ENCODE peak calls at places on chromosomes 11 and 22, in nine cellular contexts. T is adrenal gland, U is NB4, J is A549, B is GM12892, H is H54, D is suprapubic skin, O is transverse colon, I is body of pancreas. K is an unnamed sample.

GRCh38 chr11:20937826-20938225 is 268.4 kb downstream of the NELL1 start:
- DNase-seq in I (no peak), D (no peak), J (no peak), U (no peak), B (no peak), O (no peak), H (no peak), T (no peak), K (no peak)

GRCh38 chr11:57311109-57311936 is 13.4 kb downstream of the TNKS1BP1 start:
- DNase-seq in H (peak), I (peak), U (peak), O (peak), T (peak), J (peak), D (peak), B (peak), K (peak)

GRCh38 chr11:76666408-76666807 is 4.1 kb downstream of the LRRC32 start:
- DNase-seq in O (peak), T (peak), H (no peak), I (no peak), J (no peak), B (peak), U (no peak), D (peak), K (peak)

GRCh38 chr11:117560786-117561530 is 233.3 kb downstream of the CEP164 start:
- DNase-seq in T (no peak), O (no peak), U (peak), H (no peak), D (no peak), B (no peak), I (no peak), J (no peak), K (no peak)

GRCh38 chr11:128472128-128473110 is 114.9 kb downstream of the ETS1 start:
- DNase-seq in T (no peak), I (no peak), U (peak), D (no peak), B (no peak), H (no peak), J (no peak), O (no peak), K (peak)

GRCh38 chr11:75289919-75290318 is 49.3 kb downstream of the TPBGL start:
- DNase-seq in H (no peak), T (no peak), I (no peak), J (no peak), O (no peak), D (no peak), B (no peak), U (no peak), K (no peak)

GRCh38 chr11:128621491-128622136 is 34.3 kb upstream of the ETS1 start:
- DNase-seq in H (peak), T (no peak), U (peak), O (no peak), D (no peak), B (no peak), I (peak), J (no peak), K (no peak)

GRCh38 chr11:8810331-8811301 is 100.4 kb upstream of the AKIP1 start:
- DNase-seq in O (peak), H (peak), J (no peak), U (no peak), T (peak), I (peak), B (peak), D (peak), K (peak)

GRCh38 chr22:48429621-48430020 is 1398.1 kb downstream of the BRD1 start:
- DNase-seq in I (no peak), T (no peak), B (no peak), D (peak), J (no peak), U (no peak), O (no peak), H (no peak), K (no peak)

GRCh38 chr22:48054596-48054995 is 1292.1 kb downstream of the TBC1D22A start:
- DNase-seq in J (no peak), B (no peak), O (no peak), T (no peak), D (peak), I (no peak), H (no peak), U (no peak), K (no peak)

GRCh38 chr11:131750152-131750551 is 379.7 kb downstream of the NTM start:
- DNase-seq in B (no peak), U (no peak), H (no peak), D (no peak), O (no peak), T (no peak), J (no peak), I (no peak), K (no peak)

GRCh38 chr11:125102544-125102943 is 8.9 kb downstream of the TMEM218 start:
- DNase-seq in T (no peak), U (no peak), I (peak), D (no peak), J (no peak), B (no peak), O (no peak), H (no peak), K (no peak)

DNA sequence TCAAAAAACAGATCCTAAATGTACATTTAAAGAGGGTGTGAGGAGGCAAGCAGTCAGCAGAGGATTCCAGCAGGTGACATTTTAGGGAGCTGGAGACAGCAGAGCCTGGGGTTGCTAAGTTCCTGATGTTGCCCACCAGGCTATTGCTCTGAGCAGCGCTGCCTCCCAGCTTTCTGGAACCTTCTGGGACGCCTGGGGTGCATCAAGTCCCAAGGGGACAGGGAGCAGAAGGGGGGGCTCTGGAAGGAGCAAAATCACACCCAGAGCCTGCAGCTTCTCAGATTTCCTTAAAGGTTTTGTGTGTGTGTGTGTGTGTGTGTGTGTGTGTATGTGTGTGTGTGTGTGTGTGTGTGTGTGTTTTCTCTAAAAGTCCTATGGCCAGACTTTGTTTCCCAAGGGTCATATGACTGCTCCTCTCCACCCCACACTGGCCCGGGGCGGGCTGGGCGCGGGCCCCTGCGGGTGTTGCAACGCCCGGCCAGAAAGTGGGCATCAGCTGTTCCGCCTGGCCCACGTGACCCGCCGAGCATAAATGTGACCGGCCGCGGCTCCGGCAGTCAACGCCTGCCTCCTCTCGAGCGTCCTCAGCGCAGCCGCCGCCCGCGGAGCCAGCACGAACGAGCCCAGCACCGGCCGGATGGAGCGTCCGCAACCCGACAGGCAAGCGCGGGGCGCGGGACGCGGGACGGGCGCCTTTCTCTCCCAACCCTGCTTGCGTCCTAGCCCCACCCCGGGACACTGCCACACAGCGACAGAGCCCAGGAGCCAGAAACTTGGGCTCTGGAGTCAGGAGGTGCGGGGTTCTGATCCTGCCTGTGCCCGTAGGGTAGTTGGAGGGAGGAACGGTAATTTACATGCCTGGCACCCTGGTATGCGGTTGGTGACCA is at the start of gene HMOX1:
- DNase-seq in J (peak), U (peak), O (peak), B (peak), H (peak), T (peak), I (peak), D (peak), K (peak)
- TF ChIP-seq POLR2A in J (peak), U (no peak), O (peak), B (peak), H (peak), T (peak), I (peak), D (peak), K (peak)

DNA sequence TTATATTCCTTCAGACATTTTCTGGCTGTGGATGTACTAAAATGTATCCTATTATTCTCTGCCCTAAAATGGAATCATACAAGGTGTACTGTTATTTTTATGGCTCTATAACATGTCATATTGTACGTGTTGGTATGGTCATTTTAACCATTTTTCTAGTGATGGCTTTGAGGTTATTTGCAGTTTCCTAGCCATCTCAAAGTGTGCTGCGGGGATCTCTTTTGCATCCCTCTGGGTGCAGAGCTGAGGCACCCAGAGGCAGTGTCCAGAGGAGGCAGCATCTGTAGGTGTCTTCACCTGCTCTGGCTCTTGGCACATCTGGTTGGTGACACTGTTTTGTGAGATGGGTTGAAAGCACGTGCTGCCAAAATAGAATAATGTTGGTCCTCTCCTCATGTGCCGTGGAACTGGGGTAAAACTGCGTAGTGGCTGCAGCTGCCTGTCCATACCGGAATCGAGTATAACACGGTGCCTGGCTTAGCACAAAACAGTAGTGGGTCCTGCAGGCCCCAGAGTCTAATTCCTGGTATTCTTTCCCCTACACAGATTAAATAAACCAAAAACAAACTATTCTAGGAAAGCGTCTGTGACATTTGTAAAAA is 12.8 kb downstream of the NEAT1 start:
- DNase-seq in I (no peak), T (peak), O (peak), J (no peak), U (no peak), D (peak), H (no peak), B (no peak), K (no peak)
- TF ChIP-seq POLR2A in I (no peak), T (no peak), O (no peak), J (no peak), U (no peak), D (no peak), H (no peak), B (no peak), K (no peak)

GRCh38 chr11:64814712-64815187 is 4.4 kb upstream of the MEN1 start:
- DNase-seq in U (peak), H (no peak), O (no peak), D (no peak), I (no peak), B (no peak), T (no peak), J (no peak), K (no peak)

GRCh38 chr11:64810891-64811272 is 531 bp upstream of the MEN1 start:
- DNase-seq in I (peak), D (no peak), O (peak), H (peak), U (no peak), B (no peak), T (no peak), J (no peak), K (no peak)

GRCh38 chr11:64813826-64814225 is 3.5 kb upstream of the MEN1 start:
- DNase-seq in H (no peak), U (no peak), B (no peak), J (no peak), I (peak), D (no peak), T (no peak), O (no peak), K (no peak)

GRCh38 chr11:64809781-64810241 is 540 bp downstream of the MEN1 start:
- DNase-seq in H (no peak), O (peak), B (peak), U (peak), D (no peak), T (no peak), I (peak), J (peak), K (no peak)

DNA sequence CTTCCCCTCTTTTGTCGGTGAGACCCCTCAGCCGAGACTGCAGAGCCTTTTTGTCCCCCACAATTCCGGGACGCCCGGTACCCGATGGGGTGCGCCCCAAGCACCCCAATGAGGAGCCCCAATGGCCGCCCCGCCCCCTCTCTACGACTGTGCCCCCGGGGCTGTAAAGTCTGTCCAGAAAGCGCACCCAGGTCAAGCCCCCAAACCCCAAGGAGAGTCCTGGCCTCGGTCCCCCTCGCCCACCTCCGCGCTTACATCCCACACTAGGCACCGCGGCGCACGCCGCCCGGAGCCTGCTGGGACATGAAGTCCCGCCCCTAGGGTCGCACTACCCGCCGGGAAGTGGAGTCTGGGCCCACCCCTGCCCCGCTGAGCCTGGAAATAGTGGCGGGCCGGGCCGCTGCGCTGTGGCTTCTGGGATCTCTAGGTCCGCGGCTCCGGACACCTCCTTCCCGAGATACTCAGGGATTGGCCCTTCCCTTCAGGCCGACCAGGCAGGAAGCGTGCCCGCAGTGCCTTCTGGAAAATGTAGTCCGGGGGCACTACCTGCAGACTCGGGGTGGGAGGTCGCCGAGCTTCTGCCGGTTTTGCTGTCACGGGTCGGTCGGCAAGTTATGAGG is at the start of gene MEN1:
- DNase-seq in D (peak), U (peak), I (peak), B (peak), T (peak), H (peak), O (peak), J (peak), K (peak)
- TF ChIP-seq POLR2A in D (no peak), U (peak), I (peak), B (peak), T (peak), H (peak), O (peak), J (peak), K (peak)

DNA sequence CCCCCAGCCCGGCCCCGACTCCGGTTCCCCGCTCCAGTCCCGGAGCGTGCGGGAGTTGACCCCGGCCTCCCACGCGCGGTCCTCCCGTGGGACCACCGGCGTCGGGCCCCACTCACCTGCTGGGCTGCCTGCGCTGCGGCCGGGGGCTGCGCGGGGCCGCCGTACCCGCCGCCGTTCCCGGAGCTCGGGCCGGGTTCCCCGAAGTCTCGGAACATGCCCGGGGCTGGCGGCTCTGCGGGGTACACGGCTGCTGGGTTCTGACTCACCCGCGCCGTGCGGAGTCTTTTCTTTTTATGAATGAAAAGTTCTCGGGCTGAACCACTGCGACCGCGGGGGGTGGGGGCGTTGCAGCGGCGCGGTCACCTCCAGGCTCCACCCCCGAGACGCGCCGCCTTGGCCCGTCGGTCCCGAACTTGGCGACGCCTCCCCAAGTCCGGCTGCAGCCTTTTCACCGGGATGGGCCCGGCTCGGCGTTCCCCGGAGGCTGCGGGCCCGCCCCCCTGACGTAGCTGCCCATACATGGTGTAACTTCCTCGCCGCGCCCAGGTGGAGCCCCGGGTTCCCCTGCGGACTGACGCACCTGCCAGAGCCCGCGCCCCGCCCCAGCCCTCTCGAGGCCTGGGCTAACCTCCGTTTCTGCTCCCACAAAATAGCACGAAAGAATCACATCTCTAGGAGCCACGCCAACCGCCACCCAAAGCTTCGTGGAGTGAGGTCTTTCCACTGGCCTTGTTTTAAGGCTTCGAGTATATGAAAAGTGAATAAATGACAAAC is at the start of gene FOSL1:
- DNase-seq in J (peak), I (peak), O (peak), H (no peak), D (peak), B (peak), T (peak), U (peak), K (peak)
- TF ChIP-seq POLR2A in J (peak), I (peak), O (peak), H (peak), D (peak), B (peak), T (peak), U (peak), K (peak)

K was measured in endothelial cell of umbilical vein.